ENCODE peak calls at places on chromosomes 4 and X, in six cellular contexts. J is naive thymus-derived CD4-positive, alpha-beta T cell; Y is adipocyte; Z is SW 1271; U is hippocampal formation; E is RWPE1. T is an unnamed sample.

GRCh38 chr4:43757147-43757546 is 691.5 kb downstream of the KCTD8 start:
- DNase-seq in E (peak), Y (no peak), J (no peak), Z (peak), U (no peak), T (no peak)

GRCh38 chrX:12206413-12206812 is 68.1 kb downstream of the FRMPD4 start:
- DNase-seq in Y (no peak), U (no peak), J (no peak), Z (no peak), E (peak), T (no peak)

GRCh38 chr4:145824469-145824868 is 114.2 kb downstream of the ZNF827 start:
- DNase-seq in J (no peak), Y (no peak), U (no peak), E (no peak), Z (no peak), T (no peak)

GRCh38 chr4:22997358-22998224 is 304.9 kb downstream of the GBA3 start:
- DNase-seq in Z (no peak), E (no peak), J (no peak), U (no peak), Y (no peak), T (no peak)

GRCh38 chr4:2256781-2257191 is 5.1 kb downstream of the MXD4 start:
- DNase-seq in U (no peak), Y (no peak), Z (no peak), J (no peak), E (no peak), T (no peak)

GRCh38 chr4:7320413-7320812 is 114.3 kb downstream of the PSAPL1 start:
- DNase-seq in Z (no peak), E (no peak), J (no peak), U (no peak), Y (no peak), T (no peak)

GRCh38 chr4:40755609-40756008 is 5.9 kb downstream of the NSUN7 start:
- DNase-seq in E (no peak), Y (no peak), J (no peak), Z (no peak), U (no peak), T (no peak)

GRCh38 chr4:14092741-14093140 is 465.2 kb upstream of the BOD1L1 start:
- DNase-seq in E (no peak), J (no peak), U (no peak), Z (no peak), Y (no peak), T (no peak)

GRCh38 chrX:72421797-72422196 is 116.1 kb upstream of the CITED1 start:
- DNase-seq in Y (no peak), Z (no peak), E (no peak), U (no peak), J (no peak), T (no peak)

GRCh38 chr4:76213415-76214268 is at the start of gene SCARB2:
- DNase-seq in Y (peak), U (peak), Z (peak), J (peak), E (peak), T (no peak)

GRCh38 chrX:66914082-66914481 is 275.2 kb upstream of the EDA2R start:
- DNase-seq in Y (no peak), U (no peak), Z (no peak), J (no peak), E (peak), T (peak)

GRCh38 chr4:41963105-41963504 is 18.5 kb upstream of the DCAF4L1 start:
- DNase-seq in U (no peak), Z (peak), E (peak), Y (peak), J (no peak), T (no peak)

GRCh38 chr4:6892190-6892908 is 17.3 kb upstream of the TBC1D14 start:
- DNase-seq in Z (no peak), E (no peak), Y (peak), J (no peak), U (no peak), T (no peak)